ENCODE peak calls at places on chromosomes 6 and 20, in four cellular contexts. F is IMR-90, C is GM12878, D is K562. O is an unnamed sample.

GRCh38 chr6:28635547-28636158 is 110.0 kb downstream of the GPX5 start:
- DNase-seq in F (no peak), C (no peak), D (no peak), O (no peak)

GRCh38 chr20:32458061-32458836 is 100.1 kb downstream of the ASXL1 start:
- DNase-seq in F (no peak), C (no peak), D (no peak), O (no peak)

GRCh38 chr20:41424546-41424945 is 57.9 kb upstream of the EMILIN3 start:
- DNase-seq in C (no peak), F (peak), D (no peak), O (no peak)

GRCh38 chr6:33197431-33198048 is 2.9 kb downstream of the RXRB start:
- DNase-seq in D (peak), C (no peak), F (peak), O (peak)

GRCh38 chr20:46060301-46060881 is 29.4 kb downstream of the NCOA5 start:
- DNase-seq in F (no peak), C (peak), D (no peak), O (no peak)

GRCh38 chr6:44696099-44696498 is 308.6 kb downstream of the CDC5L start:
- DNase-seq in C (no peak), D (no peak), F (peak), O (no peak)

GRCh38 chr6:44537306-44538049 is 150.0 kb downstream of the CDC5L start:
- DNase-seq in F (no peak), D (no peak), C (no peak), O (no peak)

GRCh38 chr20:10596726-10597125 is 77.1 kb downstream of the JAG1 start:
- DNase-seq in C (no peak), D (no peak), F (peak), O (peak)

GRCh38 chr6:79868098-79868722 is 79.1 kb downstream of the ELOVL4 start:
- DNase-seq in D (peak), F (peak), C (peak), O (peak)

GRCh38 chr20:25254986-25255680 is 7.2 kb downstream of the PYGB start:
- DNase-seq in F (no peak), C (no peak), D (no peak), O (no peak)

GRCh38 chr6:157606516-157606915 is 216.5 kb upstream of the SNX9 start:
- DNase-seq in F (no peak), C (no peak), D (no peak), O (no peak)

GRCh38 chr6:110233769-110234374 is 53.6 kb downstream of the CDC40 start:
- DNase-seq in C (peak), D (no peak), F (peak), O (no peak)

GRCh38 chr6:148883270-148883669 is 136.4 kb downstream of the UST start:
- DNase-seq in C (no peak), F (no peak), D (no peak), O (no peak)

GRCh38 chr6:35634316-35634715 is 54.4 kb downstream of the FKBP5 start:
- DNase-seq in D (no peak), F (no peak), C (no peak), O (no peak)

GRCh38 chr6:36827261-36828079 is 11.8 kb downstream of the CPNE5 start:
- DNase-seq in C (no peak), F (peak), D (peak), O (no peak)

GRCh38 chr6:168785720-168786511 is 344.9 kb downstream of the SMOC2 start:
- DNase-seq in C (no peak), D (no peak), F (no peak), O (no peak)

GRCh38 chr6:159084493-159085091 is 39.8 kb upstream of the TAGAP start:
- DNase-seq in D (no peak), F (peak), C (no peak), O (no peak)

GRCh38 chr6:101534386-101534785 is 140.9 kb downstream of the GRIK2 start:
- DNase-seq in F (peak), D (no peak), C (no peak), O (no peak)

GRCh38 chr20:52105573-52106422 is 85.8 kb downstream of the ZFP64 start:
- DNase-seq in F (peak), C (no peak), D (no peak), O (peak)

GRCh38 chr6:56318851-56319250 is 71.5 kb upstream of the COL21A1 start:
- DNase-seq in D (no peak), C (no peak), F (no peak), O (no peak)

GRCh38 chr6:36577298-36577697 is 16.9 kb upstream of the SRSF3 start:
- DNase-seq in C (no peak), D (peak), F (peak), O (peak)

GRCh38 chr6:156068870-156069269 is 613.2 kb upstream of the NOX3 start:
- DNase-seq in F (no peak), D (no peak), C (no peak), O (no peak)

GRCh38 chr6:108839068-108839467 is 9.2 kb upstream of the ARMC2 start:
- DNase-seq in D (no peak), F (no peak), C (no peak), O (no peak)

GRCh38 chr20:2946988-2947961 is 74.0 kb downstream of the PTPRA start:
- DNase-seq in C (no peak), F (peak), D (peak), O (no peak)

GRCh38 chr20:6783752-6784725 is 16.6 kb downstream of the BMP2 start:
- DNase-seq in F (no peak), C (no peak), D (no peak), O (no peak)

GRCh38 chr6:68343901-68344300 is 291.2 kb upstream of the ADGRB3 start:
- DNase-seq in D (peak), F (peak), C (no peak), O (peak)

GRCh38 chr6:87941556-87942358 is 105.9 kb upstream of the SPACA1 start:
- DNase-seq in D (no peak), F (no peak), C (no peak), O (no peak)

GRCh38 chr6:16544521-16544920 is 216.7 kb downstream of the ATXN1 start:
- DNase-seq in D (no peak), C (no peak), F (no peak), O (no peak)

GRCh38 chr6:159680104-159680503 is 12.9 kb downstream of the SOD2 start:
- DNase-seq in D (no peak), F (peak), C (no peak), O (no peak)

GRCh38 chr20:48198951-48199431 is 413.7 kb upstream of the SULF2 start:
- DNase-seq in D (no peak), C (no peak), F (no peak), O (no peak)

GRCh38 chr6:158405933-158406332 is 93.7 kb downstream of the TULP4 start:
- DNase-seq in D (no peak), C (no peak), F (no peak), O (no peak)

GRCh38 chr6:87697581-87698552 is 4.2 kb downstream of the AKIRIN2 start:
- DNase-seq in D (no peak), C (no peak), F (peak), O (no peak)

DNA sequence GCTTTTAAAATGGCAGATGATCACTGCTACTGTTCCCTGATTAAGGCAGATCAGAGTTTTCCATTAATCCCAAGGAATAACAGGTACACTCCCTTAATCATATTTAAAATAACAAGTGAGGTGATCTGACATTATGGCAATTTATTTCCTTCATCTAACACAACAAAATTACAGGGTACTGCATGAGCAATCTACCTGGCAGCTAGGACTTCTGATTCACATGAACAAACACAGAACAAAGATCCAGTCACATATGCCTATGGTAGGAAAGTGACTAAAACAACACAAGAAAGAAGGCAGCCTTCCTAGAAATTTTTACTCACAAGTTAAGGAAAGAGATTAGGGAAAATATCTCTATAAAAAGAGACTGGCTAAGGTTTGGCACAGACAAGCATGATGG is 33.2 kb downstream of the MAP7 start:
- DNase-seq in D (no peak), F (no peak), C (no peak), O (peak)
- TF ChIP-seq ELK1 in D (no peak), F (no peak), C (no peak), O (no peak)

DNA sequence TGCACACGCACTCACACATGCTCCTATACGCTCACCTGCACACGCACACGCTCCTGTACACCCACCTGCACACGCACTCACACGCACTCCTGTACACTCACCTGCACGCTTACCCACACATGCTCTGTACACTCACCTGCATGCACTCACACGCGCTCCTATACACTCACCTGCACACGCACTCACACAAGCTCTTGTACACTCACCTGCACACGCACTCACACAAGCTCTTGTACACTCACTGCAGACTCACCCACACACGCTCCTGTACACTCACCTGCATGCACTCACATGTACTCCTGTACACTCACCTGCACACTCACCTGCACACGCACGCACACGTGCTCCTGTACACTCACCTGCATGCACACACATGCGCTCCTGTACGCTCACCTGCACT is 22.0 kb upstream of the TAF4 start:
- DNase-seq in D (no peak), F (no peak), C (no peak), O (no peak)
- TF ChIP-seq ELK1 in D (no peak), F (no peak), C (no peak), O (no peak)

GRCh38 chr6:147772724-147773123 is 264.2 kb downstream of the SAMD5 start:
- DNase-seq in F (no peak), D (no peak), C (no peak), O (no peak)

GRCh38 chr6:147776631-147777030 is 268.1 kb downstream of the SAMD5 start:
- DNase-seq in F (no peak), D (no peak), C (no peak), O (no peak)

GRCh38 chr6:147779624-147780023 is 271.1 kb downstream of the SAMD5 start:
- DNase-seq in D (no peak), C (no peak), F (no peak), O (no peak)

GRCh38 chr6:147770221-147770620 is 261.7 kb downstream of the SAMD5 start:
- DNase-seq in F (no peak), D (no peak), C (no peak), O (no peak)

DNA sequence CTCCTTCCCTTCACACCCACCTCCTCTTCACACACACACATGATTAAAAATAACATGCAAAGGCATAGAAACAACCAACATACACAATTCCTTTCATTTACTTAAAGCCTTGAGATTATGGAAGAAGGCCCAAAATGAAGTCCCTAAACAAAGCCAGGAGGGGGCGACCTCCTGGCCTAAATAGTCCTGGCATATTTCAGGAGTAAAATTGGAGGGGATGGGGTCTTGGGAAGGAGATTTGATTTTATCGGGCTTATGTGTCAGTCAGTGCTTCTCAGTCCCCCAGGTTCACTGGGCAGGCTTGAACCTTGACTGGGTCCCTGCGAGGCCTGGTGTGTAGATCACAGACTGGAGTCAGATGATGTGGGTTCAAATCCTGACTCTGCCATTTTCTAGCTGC is 266.4 kb downstream of the SAMD5 start:
- DNase-seq in D (no peak), C (no peak), F (no peak), O (no peak)
- TF ChIP-seq ELK1 in D (no peak), C (no peak), F (no peak), O (no peak)

GRCh38 chr6:90294614-90294988 is 2.0 kb downstream of the BACH2 start:
- DNase-seq in C (no peak), F (no peak), D (no peak), O (no peak)
- TF ChIP-seq ELK1 in C (no peak), F (no peak), D (no peak), O (no peak)

DNA sequence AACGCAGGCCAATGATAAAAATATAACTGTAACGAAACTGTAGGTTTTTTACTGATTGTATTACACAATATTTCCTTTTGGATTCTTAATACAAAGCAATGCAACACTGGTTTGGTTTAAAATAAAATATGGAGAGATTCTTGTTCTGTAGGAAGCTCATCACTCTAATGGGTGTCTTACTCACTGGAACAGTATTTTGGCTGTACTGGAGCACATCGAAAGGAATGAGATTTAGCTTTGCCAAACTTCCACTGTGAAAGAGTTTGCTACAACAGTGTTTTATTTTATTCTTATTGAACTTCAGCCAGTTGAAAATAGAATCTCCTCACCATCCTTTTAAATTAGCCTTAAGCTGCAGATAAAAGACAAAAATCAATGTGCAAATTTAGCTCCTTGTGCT is 230.7 kb upstream of the QKI start:
- DNase-seq in D (no peak), C (no peak), F (no peak), O (no peak)
- TF ChIP-seq ELK1 in D (no peak), C (no peak), F (no peak), O (no peak)

GRCh38 chr20:63682384-63683139 is 13.9 kb upstream of the TNFRSF6B start:
- DNase-seq in D (no peak), F (peak), C (no peak), O (peak)
- TF ChIP-seq ELK1 in D (no peak), F (no peak), C (no peak), O (no peak)

GRCh38 chr20:53676519-53676822 is 82.8 kb upstream of the ZNF217 start:
- DNase-seq in D (no peak), C (no peak), F (no peak), O (no peak)
- TF ChIP-seq ELK1 in D (no peak), C (no peak), F (no peak), O (no peak)

DNA sequence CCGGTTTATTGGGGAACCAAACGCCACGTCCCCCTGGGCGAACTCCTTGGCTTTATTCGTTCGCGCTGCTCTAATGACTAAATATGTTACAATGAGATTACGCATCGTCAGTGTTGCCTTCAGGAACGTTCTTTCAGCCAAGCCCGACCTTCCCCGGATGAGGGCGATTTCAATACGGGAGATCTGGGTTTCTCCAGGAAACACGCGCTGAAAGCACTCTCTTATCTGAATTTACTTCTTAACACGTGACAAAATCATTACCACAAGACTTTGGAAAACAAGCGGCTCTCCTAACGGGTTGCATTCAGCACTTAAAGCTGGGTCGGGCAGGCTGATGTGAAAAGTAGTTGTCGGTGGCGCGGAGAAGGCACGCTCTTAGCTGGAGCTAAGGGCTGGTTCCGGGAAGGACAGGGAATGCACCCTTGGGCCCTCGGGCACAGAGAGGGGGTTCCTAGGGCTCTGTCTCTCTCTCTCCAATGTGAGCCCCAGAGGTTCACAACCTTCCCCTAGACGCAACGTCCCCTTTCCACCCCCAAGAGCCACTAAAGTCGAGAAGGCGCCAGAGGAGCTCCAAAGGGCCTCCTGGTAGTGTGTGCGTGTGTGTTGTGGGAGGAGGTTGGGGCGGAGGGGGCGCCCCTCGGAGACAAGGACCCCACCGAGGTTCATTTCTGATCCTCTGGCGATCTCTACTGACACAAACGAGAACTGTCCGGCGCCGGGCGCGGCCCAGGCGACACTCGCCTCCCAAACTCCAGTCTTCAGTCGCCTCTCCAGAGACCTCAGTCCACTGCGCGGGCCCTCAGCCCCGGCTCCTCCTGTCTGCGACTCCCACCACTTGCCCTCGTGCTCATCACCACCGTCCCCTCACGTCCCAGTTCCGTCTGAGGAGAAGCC is 7.1 kb upstream of the NKX2-2 start:
- DNase-seq in F (no peak), C (no peak), D (no peak), O (no peak)
- TF ChIP-seq ELK1 in F (no peak), C (no peak), D (no peak), O (no peak)

DNA sequence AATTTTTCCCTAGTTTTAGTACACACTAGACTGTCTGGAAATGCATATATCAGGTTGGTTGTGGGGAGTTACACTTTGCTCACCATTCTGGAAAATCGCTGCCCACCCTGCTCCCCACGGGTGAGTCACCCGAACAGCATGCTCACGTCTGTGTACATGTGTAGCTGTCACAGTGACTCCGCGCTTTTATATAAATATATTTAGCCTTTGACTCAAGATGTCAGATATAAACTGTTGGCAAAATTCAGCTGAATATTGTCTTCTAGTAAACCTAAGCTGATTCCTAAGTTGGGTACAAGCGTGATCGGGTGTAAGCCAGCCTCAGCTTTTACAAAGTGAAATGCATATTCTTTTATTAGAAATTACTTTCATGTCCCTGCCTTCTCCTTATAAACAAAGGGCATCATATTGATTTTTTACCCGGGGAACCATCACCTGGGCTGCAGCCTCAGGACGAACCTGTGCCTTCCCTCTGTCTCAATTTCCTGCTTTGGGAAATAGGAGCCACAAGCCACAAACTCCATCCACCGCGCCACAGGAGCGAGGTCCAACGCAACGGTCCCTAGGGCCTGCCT is 4.3 kb downstream of the SDCBP2 start:
- DNase-seq in F (peak), D (peak), C (no peak), O (peak)
- TF ChIP-seq ELK1 in F (no peak), D (no peak), C (no peak), O (no peak)

O was measured in A549.